ENCODE peak calls at places on chromosomes 11 and 22, in nine cellular contexts. F, J, E, Y, N, T, B, D and U are unnamed samples.

GRCh38 chr11:114209904-114210303 is 86.3 kb upstream of the NNMT start:
- DNase-seq in F (no peak), J (no peak), E (no peak), Y (no peak), N (no peak), T (no peak), B (no peak), D (no peak), U (no peak)

GRCh38 chr11:36195496-36196346 is 93.5 kb downstream of the COMMD9 start:
- DNase-seq in F (no peak), J (no peak), E (no peak), Y (no peak), N (no peak), T (peak), B (no peak), D (no peak), U (no peak)

GRCh38 chr11:55707029-55707428 is 45.0 kb downstream of the OR4C6 start:
- DNase-seq in F (no peak), J (no peak), E (no peak), Y (peak), N (no peak), T (peak), B (no peak), D (no peak), U (no peak)

GRCh38 chr11:96199563-96200025 is 143.4 kb downstream of the MAML2 start:
- DNase-seq in F (no peak), J (no peak), E (peak), Y (no peak), N (no peak), T (no peak), B (no peak), D (no peak), U (no peak)

GRCh38 chr11:59918987-59919589 is 19.1 kb upstream of the OOSP1 start:
- DNase-seq in F (peak), J (peak), E (no peak), Y (no peak), N (peak), T (peak), B (no peak), D (no peak), U (no peak)

GRCh38 chr22:35629406-35630234 is 12.5 kb upstream of the MB start:
- DNase-seq in F (peak), J (no peak), E (no peak), Y (no peak), N (peak), T (no peak), B (no peak), D (no peak), U (no peak)

GRCh38 chr11:105393326-105393725 is 216.5 kb upstream of the GRIA4 start:
- DNase-seq in F (no peak), J (no peak), E (no peak), Y (no peak), N (no peak), T (no peak), B (no peak), D (no peak), U (no peak)

GRCh38 chr11:69157156-69157821 is 1.6 kb downstream of the SMIM38 start:
- DNase-seq in F (no peak), J (no peak), E (no peak), Y (peak), N (no peak), T (peak), B (peak), D (no peak), U (no peak)

GRCh38 chr22:23242473-23243001 is 62.2 kb downstream of the BCR start:
- DNase-seq in F (no peak), J (no peak), E (no peak), Y (no peak), N (no peak), T (no peak), B (no peak), D (no peak), U (no peak)

GRCh38 chr22:45284705-45285305 is at the start of gene UPK3A:
- DNase-seq in F (no peak), J (peak), E (peak), Y (no peak), N (no peak), T (peak), B (no peak), D (peak), U (peak)

GRCh38 chr11:57260937-57261783 is 24.1 kb upstream of the APLNR start:
- DNase-seq in F (no peak), J (no peak), E (no peak), Y (no peak), N (no peak), T (no peak), B (no peak), D (no peak), U (no peak)

GRCh38 chr22:47163481-47163875 is 401.0 kb downstream of the TBC1D22A start:
- DNase-seq in F (no peak), J (no peak), E (no peak), Y (no peak), N (no peak), T (no peak), B (no peak), D (no peak), U (no peak)

GRCh38 chr11:69209936-69210659 is 54.4 kb downstream of the SMIM38 start:
- DNase-seq in F (no peak), J (no peak), E (no peak), Y (no peak), N (no peak), T (peak), B (no peak), D (no peak), U (no peak)

GRCh38 chr11:11246166-11246565 is 106.9 kb downstream of the CSNK2A3 start:
- DNase-seq in F (no peak), J (no peak), E (no peak), Y (no peak), N (no peak), T (no peak), B (no peak), D (no peak), U (no peak)